ENCODE peak calls at places on chromosome 17, in four cellular contexts. I is transverse colon, Z is stomach, G is lower leg skin. E is an unnamed sample.

GRCh38 chr17:13079010-13079409 is 61.2 kb upstream of the ELAC2 start:
- DNase-seq in I (no peak), Z (no peak), G (no peak), E (no peak)

GRCh38 chr17:61206922-61207321 is 192.7 kb upstream of the TBX2 start:
- DNase-seq in I (no peak), Z (no peak), G (no peak), E (no peak)

GRCh38 chr17:143785-144281 is 6.5 kb downstream of the SCGB1C2 start:
- DNase-seq in I (peak), Z (peak), G (peak), E (peak)

GRCh38 chr17:30345527-30346075 is 11.7 kb upstream of the TMIGD1 start:
- DNase-seq in I (no peak), Z (no peak), G (no peak), E (no peak)

GRCh38 chr17:77856551-77857305 is 101.8 kb upstream of the TNRC6C start:
- DNase-seq in I (no peak), Z (no peak), G (no peak), E (no peak)

GRCh38 chr17:64162575-64162974 is 32.6 kb upstream of the ERN1 start:
- DNase-seq in I (no peak), Z (no peak), G (peak), E (no peak)

GRCh38 chr17:40539711-40540411 is 25.4 kb downstream of the CCR7 start:
- DNase-seq in I (no peak), Z (no peak), G (no peak), E (no peak)

GRCh38 chr17:57459286-57459915 is 203.1 kb downstream of the MSI2 start:
- DNase-seq in I (no peak), Z (no peak), G (no peak), E (no peak)

GRCh38 chr17:9271989-9272388 is 250.7 kb downstream of the NTN1 start:
- DNase-seq in I (no peak), Z (no peak), G (no peak), E (no peak)

GRCh38 chr17:75272848-75273184 is 1.8 kb upstream of the MIF4GD start:
- DNase-seq in I (no peak), Z (no peak), G (no peak), E (no peak)

GRCh38 chr17:48294989-48295892 is 134.8 kb downstream of the SKAP1 start:
- DNase-seq in I (no peak), Z (no peak), G (no peak), E (no peak)

GRCh38 chr17:31687505-31688126 is 171.4 kb downstream of the COPRS start:
- DNase-seq in I (no peak), Z (no peak), G (no peak), E (no peak)

GRCh38 chr17:40499551-40500189 is 1.8 kb downstream of the TNS4 start:
- DNase-seq in I (peak), Z (peak), G (peak), E (peak)

GRCh38 chr17:42120161-42121065 is 754 bp downstream of the KAT2A start:
- DNase-seq in I (no peak), Z (no peak), G (no peak), E (no peak)

GRCh38 chr17:15947331-15947730 is 2.4 kb downstream of the ADORA2B start:
- DNase-seq in I (peak), Z (no peak), G (no peak), E (no peak)

GRCh38 chr17:3916013-3916696 is at the start of gene P2RX1:
- DNase-seq in I (peak), Z (peak), G (no peak), E (no peak)

GRCh38 chr17:31802502-31802901 is 56.5 kb downstream of the COPRS start:
- DNase-seq in I (no peak), Z (no peak), G (no peak), E (no peak)

GRCh38 chr17:4591529-4591928 is 7.2 kb downstream of the SMTNL2 start:
- DNase-seq in I (no peak), Z (no peak), G (no peak), E (no peak)

GRCh38 chr17:62895256-62895649 is 70.8 kb upstream of the TANC2 start:
- DNase-seq in I (no peak), Z (no peak), G (no peak), E (no peak)

GRCh38 chr17:75592364-75593020 is 4.9 kb downstream of the MYO15B start:
- DNase-seq in I (no peak), Z (no peak), G (no peak), E (no peak)

GRCh38 chr17:2684549-2684948 is 27.0 kb downstream of the CLUH start:
- DNase-seq in I (no peak), Z (no peak), G (peak), E (peak)
- TF ChIP-seq POLR2A in I (no peak), Z (no peak), G (no peak), E (no peak)

GRCh38 chr17:44069974-44070454 is 521 bp upstream of the G6PC3 start:
- DNase-seq in I (no peak), Z (no peak), G (no peak), E (no peak)
- TF ChIP-seq POLR2A in I (no peak), Z (no peak), G (no peak), E (no peak)

DNA sequence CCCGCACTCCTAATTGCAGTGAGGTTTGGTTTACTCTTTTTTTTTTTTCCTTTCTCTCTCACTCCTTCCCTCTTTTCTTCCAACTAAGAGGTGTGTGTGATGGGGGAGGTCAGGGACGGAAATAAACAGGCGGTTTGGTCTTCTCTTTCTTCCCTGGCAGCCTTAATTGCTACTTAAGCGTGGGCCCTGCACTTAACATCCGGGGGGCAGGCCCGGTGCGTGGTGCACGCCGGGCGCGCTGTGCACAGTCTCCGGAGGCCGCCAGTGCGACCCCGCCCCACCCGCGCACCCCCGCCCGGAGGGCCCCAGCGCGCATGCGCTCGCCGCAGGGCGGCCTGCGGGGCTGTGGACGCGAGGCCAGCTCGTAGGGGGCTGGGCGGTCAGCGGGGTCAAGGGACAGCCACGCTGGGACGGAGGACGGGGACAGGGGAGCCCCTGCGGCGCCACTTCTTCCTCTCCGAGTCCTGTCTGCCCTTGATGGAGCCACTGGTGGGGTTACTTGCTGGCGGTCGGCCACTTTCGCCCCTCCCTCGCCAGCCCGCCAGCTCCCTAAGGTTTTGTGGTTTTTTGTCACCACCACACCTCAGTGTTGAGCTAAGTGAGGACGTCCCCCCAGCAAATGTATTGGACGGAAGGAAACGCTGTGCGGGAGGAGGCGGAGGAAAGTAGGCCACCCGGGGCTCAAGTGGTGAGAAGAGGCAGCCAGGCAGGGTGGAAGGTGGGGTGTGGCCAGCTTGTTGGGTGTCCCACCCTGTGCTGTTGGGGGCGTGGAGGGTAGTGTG is 120.9 kb downstream of the MRM1 start:
- DNase-seq in I (peak), Z (peak), G (no peak), E (no peak)
- TF ChIP-seq POLR2A in I (no peak), Z (no peak), G (no peak), E (no peak)

DNA sequence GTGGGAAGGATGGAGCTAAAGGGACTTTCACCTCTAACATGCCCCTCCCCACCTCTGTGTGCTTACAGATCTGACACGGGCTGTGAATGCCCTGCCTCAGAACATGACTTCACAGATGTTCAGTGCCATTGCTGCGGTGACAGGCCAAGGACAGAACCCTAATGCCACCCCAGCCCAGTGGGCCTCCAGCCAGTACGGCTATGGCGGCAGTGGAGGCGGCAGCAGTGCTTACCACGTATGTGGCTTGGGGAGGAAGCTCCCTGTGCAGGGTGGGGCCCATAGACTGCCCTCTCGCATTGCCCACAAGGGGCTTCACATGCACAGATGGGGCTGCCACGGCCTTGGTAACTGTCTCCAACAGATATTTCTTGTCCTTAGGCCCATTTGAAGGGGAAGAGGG is 11.4 kb downstream of the PROCA1 start:
- DNase-seq in I (no peak), Z (no peak), G (no peak), E (no peak)
- TF ChIP-seq POLR2A in I (no peak), Z (no peak), G (no peak), E (no peak)

GRCh38 chr17:46944931-46945330 is 22.0 kb downstream of the GOSR2 start:
- DNase-seq in I (no peak), Z (no peak), G (no peak), E (no peak)
- TF ChIP-seq POLR2A in I (no peak), Z (no peak), G (no peak), E (no peak)

DNA sequence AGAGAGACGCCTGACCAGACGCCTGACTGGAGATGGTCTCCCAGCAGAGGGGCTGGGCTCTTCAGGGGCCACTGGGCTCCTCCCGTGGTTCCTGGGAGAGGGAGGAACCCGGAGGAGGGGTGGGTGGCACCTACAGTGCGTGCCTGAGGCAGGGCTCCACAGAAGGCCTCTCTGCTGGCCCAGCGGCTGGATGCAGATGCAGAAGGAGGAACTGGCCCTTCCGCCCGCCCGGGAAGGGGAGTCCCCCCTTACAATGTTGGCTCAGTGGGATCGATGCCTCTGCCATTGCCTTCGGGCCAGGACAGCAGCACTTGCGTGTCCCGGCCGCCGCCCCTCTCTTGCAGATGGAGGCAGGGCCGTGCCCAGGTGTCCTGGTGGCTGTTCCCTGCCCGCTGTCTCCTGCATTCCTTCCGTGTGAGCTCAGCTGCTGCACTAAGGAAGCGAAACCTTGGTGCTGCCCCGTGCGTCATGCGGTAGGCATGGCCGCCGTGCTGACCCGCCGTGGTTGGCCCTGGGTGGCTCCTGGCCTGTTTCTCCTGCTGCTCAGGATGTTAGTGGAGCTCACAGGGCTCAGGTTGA is 15.1 kb downstream of the BAIAP2 start:
- DNase-seq in I (peak), Z (peak), G (no peak), E (no peak)
- TF ChIP-seq POLR2A in I (peak), Z (no peak), G (no peak), E (no peak)